ENCODE peak calls at places on chromosomes 6 and 20, in four cellular contexts. R, C, Y and E are unnamed samples.

GRCh38 chr6:20148433-20148832 is 63.8 kb downstream of the MBOAT1 start:
- DNase-seq in R (no peak), C (no peak), Y (no peak), E (no peak)

GRCh38 chr20:57578476-57579165 is 17.7 kb downstream of the PCK1 start:
- DNase-seq in R (no peak), C (no peak), Y (no peak), E (no peak)

GRCh38 chr6:115120394-115120793 is 777.6 kb upstream of the HS3ST5 start:
- DNase-seq in R (peak; percentile 11), C (no peak), Y (no peak), E (no peak)

GRCh38 chr6:30006170-30007131 is 54.6 kb upstream of the POLR1H start:
- DNase-seq in R (peak; percentile 19), C (no peak), Y (no peak), E (no peak)

GRCh38 chr6:143276436-143276835 is 174.1 kb downstream of the ADAT2 start:
- DNase-seq in R (no peak), C (no peak), Y (no peak), E (no peak)

GRCh38 chr6:42449917-42450313 is 1.8 kb downstream of the TRERF1 start:
- DNase-seq in R (no peak), C (no peak), Y (no peak), E (no peak)

GRCh38 chr6:129141499-129141898 is 258.6 kb downstream of the LAMA2 start:
- DNase-seq in R (no peak), C (no peak), Y (no peak), E (no peak)

GRCh38 chr6:6665505-6665904 is 77.0 kb downstream of the LY86 start:
- DNase-seq in R (no peak), C (peak; percentile 55), Y (no peak), E (no peak)

GRCh38 chr6:108661430-108661829 is 100.7 kb downstream of the FOXO3 start:
- DNase-seq in R (peak; percentile 86), C (peak; percentile 21), Y (no peak), E (no peak)

GRCh38 chr6:7053125-7053784 is 54.5 kb upstream of the RREB1 start:
- DNase-seq in R (no peak), C (peak; percentile 56), Y (no peak), E (no peak)

GRCh38 chr20:51116765-51117686 is 94.1 kb upstream of the KCNG1 start:
- DNase-seq in R (no peak), C (no peak), Y (no peak), E (no peak)

GRCh38 chr6:81772741-81773140 is 20.3 kb upstream of the TENT5A start:
- DNase-seq in R (no peak), C (no peak), Y (no peak), E (peak; percentile 45)

GRCh38 chr6:128307671-128308070 is 212.7 kb downstream of the PTPRK start:
- DNase-seq in R (no peak), C (no peak), Y (no peak), E (no peak)

DNA sequence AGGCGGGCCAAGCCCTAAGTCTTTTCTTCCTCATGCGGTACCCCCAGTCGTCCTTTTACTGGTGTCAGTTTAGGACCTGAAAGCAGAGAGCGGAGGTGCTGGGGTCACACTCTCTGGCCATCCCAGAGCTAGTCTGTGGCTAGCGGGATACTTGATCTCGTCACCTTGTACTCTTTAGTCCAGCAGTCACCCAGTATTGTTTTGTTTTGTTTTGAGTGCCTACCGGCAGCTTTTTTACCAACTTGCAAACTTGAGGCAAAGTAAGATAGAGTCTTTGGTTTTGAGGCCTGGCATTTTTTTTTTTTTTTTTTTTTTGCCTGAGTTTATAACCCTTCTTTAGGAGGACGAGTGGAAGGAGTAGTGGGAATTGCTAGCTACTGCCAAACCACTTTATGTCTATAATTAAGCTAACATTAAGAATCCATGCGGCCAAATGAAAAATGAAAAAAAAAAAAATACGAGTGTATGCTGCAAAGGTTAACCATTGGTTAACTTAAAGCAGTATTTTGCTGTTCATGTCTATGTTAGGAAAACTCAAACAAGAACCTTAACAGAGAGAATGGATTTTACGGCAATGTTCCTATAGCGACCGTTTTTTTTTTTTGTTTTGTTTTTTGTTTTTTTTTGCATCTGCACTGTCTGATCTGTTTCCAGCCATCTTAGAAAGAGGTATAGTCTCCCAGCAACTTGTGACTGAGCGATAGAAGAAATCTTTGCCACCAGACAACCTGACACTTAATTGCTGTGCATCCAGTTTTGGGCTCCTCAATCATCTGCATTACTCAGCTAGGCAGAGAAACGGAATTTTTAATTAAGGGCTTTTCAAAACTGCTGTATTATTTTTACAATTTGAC is 56.8 kb downstream of the FAM217A start:
- DNase-seq in R (no peak), C (peak; percentile 59), Y (peak; percentile 41), E (no peak)
- H3K79me2 ChIP-seq in R (peaks cover 81% of the 10 kb centered on the region), C (peaks cover 93% of the 10 kb centered on the region), Y (peaks cover 68% of the 10 kb centered on the region), E (peaks cover 67% of the 10 kb centered on the region)

DNA sequence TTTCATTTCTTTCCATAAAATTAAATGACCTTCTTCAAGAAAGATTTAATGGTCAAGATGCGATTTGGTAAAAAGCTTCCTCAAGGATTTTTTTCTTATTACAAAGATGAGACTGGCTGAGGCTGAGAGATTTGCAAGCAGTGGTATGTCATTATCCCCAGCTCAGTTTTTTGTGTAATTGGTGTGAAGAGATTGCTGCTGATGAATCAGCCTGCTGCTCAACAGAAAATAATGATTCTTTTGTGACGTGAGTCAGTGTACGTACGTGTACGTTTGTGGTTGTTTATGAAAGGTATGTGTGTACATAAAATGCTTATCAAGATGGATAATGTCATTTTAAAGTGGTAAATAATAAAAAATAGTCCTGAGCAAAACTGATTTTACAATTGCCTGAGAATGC is 9.9 kb upstream of the NPEPL1 start:
- DNase-seq in R (no peak), C (no peak), Y (no peak), E (no peak)
- TF ChIP-seq RFX5 in R (no peak), C (no peak), Y (no peak), E (no peak)

GRCh38 chr6:107491059-107491609 is 1.2 kb downstream of the SOBP start:
- DNase-seq in R (peak; percentile 78), C (no peak), Y (peak; percentile 27), E (no peak)
- H3K79me2 ChIP-seq in R (no peaks in the 10 kb centered on the region), C (no peaks in the 10 kb centered on the region), Y (peaks cover 52% of the 10 kb centered on the region), E (no peaks in the 10 kb centered on the region)

GRCh38 chr20:21808863-21809664 is 103.6 kb downstream of the PAX1 start:
- DNase-seq in R (peak; percentile 72), C (peak; percentile 55), Y (peak; percentile 31), E (no peak)
- TF ChIP-seq RFX5 in R (no peak), C (no peak), Y (no peak), E (no peak)